ENCODE peak calls at places on chromosomes 2 and 18, in six cellular contexts. N is WTC11, T is MM.1S, C is GM23338, E is MCF 10A, Z is progenitor cell of endocrine pancreas. L is an unnamed sample.

GRCh38 chr2:35114765-35115164 is 1240.8 kb upstream of the CRIM1 start:
- DNase-seq in N (peak; percentile 43), T (peak; percentile 60), C (peak; percentile 58), E (peak; percentile 29), Z (no peak), L (no peak)

GRCh38 chr18:77262655-77263470 is 13.2 kb downstream of the GALR1 start:
- DNase-seq in N (no peak), T (no peak), C (no peak), E (no peak), Z (no peak), L (no peak)

GRCh38 chr2:212027681-212028628 is 510.6 kb downstream of the ERBB4 start:
- DNase-seq in N (no peak), T (no peak), C (no peak), E (no peak), Z (no peak), L (no peak)

GRCh38 chr2:159317392-159318088 is 31.0 kb upstream of the WDSUB1 start:
- DNase-seq in N (no peak), T (no peak), C (no peak), E (no peak), Z (no peak), L (no peak)

GRCh38 chr2:134869941-134870736 is 31.7 kb downstream of the ACMSD start:
- DNase-seq in N (no peak), T (no peak), C (no peak), E (no peak), Z (no peak), L (no peak)

GRCh38 chr2:151374426-151374825 is 17.0 kb downstream of the TNFAIP6 start:
- DNase-seq in N (no peak), T (no peak), C (no peak), E (peak; percentile 39), Z (no peak), L (no peak)

GRCh38 chr18:59866551-59866950 is 33.2 kb upstream of the PMAIP1 start:
- DNase-seq in N (no peak), T (no peak), C (no peak), E (no peak), Z (no peak), L (no peak)

GRCh38 chr2:212360068-212360460 is 178.5 kb downstream of the ERBB4 start:
- DNase-seq in N (no peak), T (no peak), C (no peak), E (no peak), Z (no peak), L (no peak)

GRCh38 chr18:62522178-62522509 is 681 bp upstream of the ZCCHC2 start:
- DNase-seq in N (no peak), T (peak; percentile 26), C (no peak), E (no peak), Z (no peak), L (no peak)

GRCh38 chr2:185738679-185739472 is at the start of gene FSIP2:
- DNase-seq in N (peak; percentile 97), T (peak; percentile 82), C (peak; percentile 94), E (peak; percentile 65), Z (peak; percentile 95), L (peak; percentile 88)

GRCh38 chr18:35139517-35139916 is 98.3 kb downstream of the MAPRE2 start:
- DNase-seq in N (no peak), T (no peak), C (peak; percentile 35), E (no peak), Z (no peak), L (no peak)

DNA sequence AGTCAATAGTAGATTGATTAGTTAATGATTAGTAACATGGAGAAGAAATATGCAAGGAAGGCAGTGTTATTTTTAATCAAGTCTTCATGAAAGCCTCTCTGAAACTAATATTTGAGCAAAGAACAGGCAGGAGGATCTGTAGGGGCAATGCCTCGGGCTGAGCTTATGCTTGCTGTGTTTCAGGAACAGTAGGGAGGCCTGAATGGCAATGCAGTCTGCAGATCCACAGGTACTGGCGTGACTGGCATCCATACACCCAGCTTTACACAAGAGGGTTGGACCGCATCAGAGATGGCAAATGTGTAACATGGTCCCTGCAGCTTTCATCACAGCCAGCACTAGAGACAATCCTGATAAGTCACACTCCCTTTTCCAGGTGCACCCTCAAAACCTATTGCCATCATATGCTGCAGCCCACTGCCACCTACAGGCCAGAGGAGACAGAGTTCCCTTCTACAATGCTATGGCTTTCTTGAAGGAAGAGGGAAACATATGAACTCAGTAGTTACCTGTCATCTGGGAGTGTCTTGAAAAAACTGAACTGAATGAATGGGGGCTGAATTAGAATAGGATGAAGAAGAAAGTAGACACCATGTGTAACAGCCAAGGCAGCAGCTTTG is 582.4 kb upstream of the RAB6C start:
- DNase-seq in N (peak; percentile 52), T (peak; percentile 46), C (peak; percentile 80), E (peak; percentile 43), Z (peak; percentile 30), L (no peak)
- TF ChIP-seq CTCF in N (peak; percentile 37), T (peak; percentile 77), C (peak; percentile 96), E (peak; percentile 82), Z (peak; percentile 79), L (peak; percentile 75)

DNA sequence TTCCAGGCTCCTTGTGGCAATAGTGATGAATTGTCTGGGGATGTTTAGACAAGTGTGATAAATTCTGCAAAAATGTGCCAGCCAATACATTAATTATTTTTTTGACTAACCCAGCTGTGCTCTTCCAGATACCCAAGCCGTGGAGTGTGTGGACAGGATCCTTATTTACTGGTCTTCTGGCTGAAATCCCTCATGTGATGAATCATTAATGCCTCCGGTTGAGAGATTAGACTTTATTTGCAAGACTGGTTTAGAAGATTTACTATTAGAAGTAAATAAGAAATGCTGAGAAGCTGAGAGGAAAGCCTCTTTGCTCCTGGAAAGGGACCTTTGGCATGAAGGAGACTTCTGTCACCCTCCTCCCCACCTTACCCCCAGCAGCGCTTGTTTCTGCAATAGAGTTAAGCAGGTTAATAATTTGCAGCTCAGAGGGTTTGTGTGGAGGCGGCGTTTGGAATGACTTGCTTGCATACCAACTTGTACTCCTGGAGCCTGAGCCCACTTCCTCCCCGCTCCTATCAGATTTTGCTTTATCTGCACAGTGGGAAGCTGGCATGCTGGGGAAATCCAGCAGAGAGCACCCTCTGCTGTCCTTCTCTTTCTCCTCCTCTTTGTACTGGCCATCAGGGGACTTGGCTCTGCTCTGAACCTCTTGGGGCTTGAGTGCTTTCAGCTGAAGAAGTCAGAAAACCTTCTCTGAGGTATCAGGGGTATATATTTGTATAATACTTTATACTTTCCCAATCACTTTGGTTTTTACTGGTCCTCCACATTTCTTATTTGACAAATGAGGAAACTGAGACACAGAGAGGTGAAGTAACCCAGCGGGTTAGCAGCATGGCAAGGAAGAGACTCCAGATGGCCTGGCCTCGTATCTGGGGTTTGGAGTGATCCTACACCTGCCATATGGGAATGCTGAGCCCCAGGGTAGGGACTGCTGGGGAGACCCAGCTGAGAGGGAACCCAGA is 16.3 kb downstream of the SLC3A1 start:
- DNase-seq in N (peak; percentile 29), T (no peak), C (peak; percentile 52), E (peak; percentile 56), Z (peak; percentile 62), L (no peak)
- TF ChIP-seq CTCF in N (no peak), T (peak; percentile 28), C (peak; percentile 81), E (peak; percentile 45), Z (peak; percentile 46), L (peak; percentile 57)

DNA sequence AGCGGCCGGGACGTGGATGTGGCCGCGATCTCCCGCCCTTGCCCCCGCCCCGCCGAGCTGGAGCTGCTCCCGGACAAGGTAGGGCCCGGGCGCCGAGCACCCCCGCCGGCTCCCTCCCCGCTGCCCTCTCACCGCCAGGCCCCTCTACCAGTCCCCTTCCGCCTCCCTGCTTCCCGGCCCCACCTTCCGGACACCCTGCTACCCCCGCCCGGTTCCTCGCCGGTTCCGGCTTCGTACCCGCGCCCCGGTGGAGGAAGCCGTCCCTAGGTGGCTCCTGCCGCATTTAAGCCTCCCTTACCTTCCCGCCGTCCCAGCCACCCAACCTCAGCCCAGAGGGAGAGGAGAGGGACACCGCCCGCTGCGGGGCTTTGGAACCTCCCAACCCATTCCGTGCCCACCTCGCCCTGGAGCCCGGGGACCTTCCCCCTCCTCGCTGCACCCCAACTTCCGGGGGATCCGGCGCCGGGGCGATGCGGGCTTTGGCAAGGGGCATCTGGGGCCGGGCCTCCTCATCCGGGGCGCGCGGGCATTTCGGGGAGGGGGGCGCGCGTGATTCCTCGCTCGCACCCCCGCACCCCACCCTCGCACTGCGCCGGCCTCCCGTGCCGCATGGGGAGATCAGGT is 475 bp downstream of the B3GNT2 start:
- DNase-seq in N (peak; percentile 69), T (peak; percentile 26), C (peak; percentile 66), E (peak; percentile 48), Z (peak; percentile 49), L (no peak)
- TF ChIP-seq CTCF in N (no peak), T (no peak), C (no peak), E (no peak), Z (no peak), L (no peak)

GRCh38 chr18:58495202-58495601 is 133.7 kb downstream of the ALPK2 start:
- DNase-seq in N (no peak), T (no peak), C (no peak), E (no peak), Z (no peak), L (no peak)

GRCh38 chr18:58497845-58498244 is 131.0 kb downstream of the ALPK2 start:
- DNase-seq in N (no peak), T (no peak), C (no peak), E (peak; percentile 18), Z (no peak), L (no peak)

GRCh38 chr18:58496231-58496630 is 132.7 kb downstream of the ALPK2 start:
- DNase-seq in N (no peak), T (no peak), C (no peak), E (peak; percentile 22), Z (no peak), L (no peak)

GRCh38 chr18:58495634-58496033 is 133.3 kb downstream of the ALPK2 start:
- DNase-seq in N (no peak), T (no peak), C (no peak), E (no peak), Z (no peak), L (no peak)

DNA sequence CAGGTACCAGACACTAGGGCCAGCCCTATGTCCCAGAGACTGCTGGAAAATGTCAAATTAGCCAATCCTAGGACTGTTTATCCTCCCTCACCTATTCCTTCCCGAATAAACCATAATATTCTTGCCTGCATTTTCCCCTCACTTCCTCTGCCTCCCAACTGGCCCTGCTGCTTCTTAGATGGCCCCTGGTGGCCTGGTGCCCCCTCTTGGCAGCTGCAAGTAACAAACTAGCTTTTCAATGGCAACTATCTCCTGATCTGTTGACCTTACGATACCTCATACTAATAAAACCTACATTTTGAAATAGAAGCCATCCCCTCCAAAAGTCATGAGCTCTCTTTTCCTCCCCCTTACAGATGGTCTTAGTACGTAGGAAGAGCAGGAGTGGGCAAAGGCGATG is 132.0 kb downstream of the ALPK2 start:
- DNase-seq in N (peak; percentile 63), T (no peak), C (peak; percentile 77), E (peak; percentile 42), Z (no peak), L (no peak)
- TF ChIP-seq CTCF in N (no peak), T (peak; percentile 39), C (peak; percentile 88), E (peak; percentile 31), Z (peak; percentile 66), L (peak; percentile 47)

DNA sequence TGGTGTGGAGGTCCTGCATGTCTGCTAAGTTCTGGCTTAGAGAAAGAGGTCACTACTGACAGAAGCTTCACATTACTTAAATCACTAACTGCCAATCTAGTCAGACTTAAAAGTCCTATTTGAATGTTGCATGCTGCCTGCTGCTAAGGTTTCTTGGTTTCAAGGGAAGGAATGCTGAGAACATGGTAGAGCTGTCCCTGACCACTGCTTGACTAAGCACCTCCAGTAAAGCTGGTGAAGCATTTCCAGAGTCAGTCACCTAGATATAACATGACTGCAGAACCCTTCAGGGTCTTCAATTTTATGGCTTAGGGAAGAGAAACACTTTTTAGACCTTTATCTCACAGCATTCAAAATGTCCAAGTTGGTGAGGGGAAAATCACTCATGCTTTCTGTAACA is 2178.3 kb upstream of the PIK3C3 start:
- DNase-seq in N (no peak), T (no peak), C (no peak), E (no peak), Z (no peak), L (no peak)
- TF ChIP-seq CTCF in N (no peak), T (no peak), C (no peak), E (no peak), Z (no peak), L (no peak)